ENCODE peak calls at places on chromosomes 12 and 14, in five cellular contexts. K, Q, R, V and U are unnamed samples.

GRCh38 chr12:106753526-106753925 is 21.0 kb upstream of the RIC8B start:
- DNase-seq in K (peak), Q (peak), R (peak), V (no peak), U (no peak)

GRCh38 chr12:7396418-7396817 is 47.5 kb downstream of the CD163L1 start:
- DNase-seq in K (no peak), Q (no peak), R (no peak), V (no peak), U (no peak)

GRCh38 chr14:61673305-61673704 is 22.0 kb upstream of the HIF1A start:
- DNase-seq in K (no peak), Q (no peak), R (no peak), V (no peak), U (no peak)

GRCh38 chr14:70282666-70283065 is 76.8 kb downstream of the COX16 start:
- DNase-seq in K (no peak), Q (no peak), R (no peak), V (no peak), U (no peak)

GRCh38 chr14:99731536-99732435 is 47.7 kb downstream of the CYP46A1 start:
- DNase-seq in K (no peak), Q (peak), R (no peak), V (peak), U (peak)

GRCh38 chr12:459430-460258 is at the start of gene B4GALNT3:
- DNase-seq in K (no peak), Q (peak), R (peak), V (peak), U (peak)

GRCh38 chr12:49537709-49538601 is 875 bp upstream of the KCNH3 start:
- DNase-seq in K (no peak), Q (no peak), R (peak), V (peak), U (no peak)

GRCh38 chr12:93722757-93723567 is 45.8 kb downstream of the CRADD start:
- DNase-seq in K (no peak), Q (no peak), R (peak), V (no peak), U (no peak)

GRCh38 chr14:23494223-23494622 is 24.7 kb downstream of the NGDN start:
- DNase-seq in K (no peak), Q (no peak), R (no peak), V (no peak), U (no peak)

GRCh38 chr12:113955109-113955970 is 10.8 kb downstream of the RBM19 start:
- DNase-seq in K (no peak), Q (no peak), R (peak), V (no peak), U (no peak)

GRCh38 chr12:105613269-105613668 is 282.8 kb downstream of the C12orf75 start:
- DNase-seq in K (no peak), Q (no peak), R (no peak), V (no peak), U (no peak)

GRCh38 chr12:84643993-84644392 is 268.6 kb downstream of the SLC6A15 start:
- DNase-seq in K (no peak), Q (no peak), R (no peak), V (no peak), U (no peak)

GRCh38 chr14:61517861-61518802 is 177.2 kb upstream of the HIF1A start:
- DNase-seq in K (no peak), Q (peak), R (no peak), V (no peak), U (peak)

GRCh38 chr14:104887623-104888488 is 22.8 kb downstream of the CEP170B start:
- DNase-seq in K (no peak), Q (peak), R (no peak), V (peak), U (peak)

GRCh38 chr14:95466506-95466905 is 49.9 kb downstream of the SYNE3 start:
- DNase-seq in K (no peak), Q (no peak), R (no peak), V (no peak), U (no peak)

GRCh38 chr14:74507085-74507484 is 13.5 kb downstream of the ISCA2 start:
- DNase-seq in K (no peak), Q (no peak), R (no peak), V (no peak), U (no peak)

GRCh38 chr14:68825729-68826128 is 32.9 kb upstream of the ZFP36L1 start:
- DNase-seq in K (no peak), Q (no peak), R (no peak), V (no peak), U (no peak)

GRCh38 chr14:105430535-105430934 is 10.9 kb downstream of the MTA1 start:
- DNase-seq in K (no peak), Q (no peak), R (no peak), V (no peak), U (no peak)

GRCh38 chr14:81319314-81319713 is 80.8 kb downstream of the STON2 start:
- DNase-seq in K (no peak), Q (no peak), R (no peak), V (no peak), U (no peak)

GRCh38 chr14:90061849-90062794 is at the start of gene KCNK13:
- DNase-seq in K (no peak), Q (no peak), R (no peak), V (no peak), U (peak)

GRCh38 chr14:68546839-68547238 is 246.0 kb downstream of the ZFP36L1 start:
- DNase-seq in K (no peak), Q (no peak), R (no peak), V (no peak), U (no peak)

GRCh38 chr12:106042091-106042490 is 96.7 kb downstream of the NUAK1 start:
- DNase-seq in K (no peak), Q (no peak), R (no peak), V (no peak), U (no peak)

GRCh38 chr12:124916370-124917134 is 2.1 kb upstream of the UBC start:
- DNase-seq in K (no peak), Q (peak), R (peak), V (peak), U (peak)

GRCh38 chr12:115383668-115384067 is 699.7 kb upstream of the TBX3 start:
- DNase-seq in K (no peak), Q (no peak), R (no peak), V (no peak), U (no peak)

GRCh38 chr12:74293689-74294131 is 243.9 kb upstream of the ATXN7L3B start:
- DNase-seq in K (no peak), Q (no peak), R (no peak), V (no peak), U (no peak)

GRCh38 chr12:95277139-95277538 is 59.5 kb downstream of the VEZT start:
- DNase-seq in K (no peak), Q (no peak), R (no peak), V (no peak), U (no peak)